ENCODE peak calls at places on chromosomes 12 and 14, in five cellular contexts. One of them, this sample, is unnamed.

GRCh38 chr12:4286228-4286627 is 12.7 kb downstream of the CCND2 start:
- DNase-seq in HepG2: no peak
- DNase-seq in K562: no peak
- DNase-seq in GM12892: no peak
- DNase-seq in SK-N-SH: no peak
- DNase-seq in this sample: no peak

GRCh38 chr14:69171569-69171968 is 18.6 kb upstream of the DCAF5 start:
- DNase-seq in HepG2: no peak
- DNase-seq in K562: no peak
- DNase-seq in GM12892: no peak
- DNase-seq in SK-N-SH: no peak
- DNase-seq in this sample: no peak

GRCh38 chr14:96145116-96145864 is 59.3 kb upstream of the BDKRB2 start:
- DNase-seq in HepG2: no peak
- DNase-seq in K562: no peak
- DNase-seq in GM12892: no peak
- DNase-seq in SK-N-SH: no peak
- DNase-seq in this sample: no peak

GRCh38 chr12:85923767-85924331 is 49.8 kb downstream of the NTS start:
- DNase-seq in HepG2: no peak
- DNase-seq in K562: peak
- DNase-seq in GM12892: no peak
- DNase-seq in SK-N-SH: peak
- DNase-seq in this sample: no peak

GRCh38 chr12:6604254-6605029 is 2.7 kb downstream of the CHD4 start:
- DNase-seq in HepG2: no peak
- DNase-seq in K562: no peak
- DNase-seq in GM12892: no peak
- DNase-seq in SK-N-SH: no peak
- DNase-seq in this sample: no peak

GRCh38 chr14:25516838-25517237 is 466.9 kb upstream of the STXBP6 start:
- DNase-seq in HepG2: no peak
- DNase-seq in K562: no peak
- DNase-seq in GM12892: no peak
- DNase-seq in SK-N-SH: peak
- DNase-seq in this sample: no peak

GRCh38 chr12:119334459-119335170 is at the start of gene CCDC60:
- DNase-seq in HepG2: no peak
- DNase-seq in K562: peak
- DNase-seq in GM12892: no peak
- DNase-seq in SK-N-SH: no peak
- DNase-seq in this sample: no peak

GRCh38 chr14:88908216-88908615 is 83.8 kb downstream of the TTC8 start:
- DNase-seq in HepG2: no peak
- DNase-seq in K562: no peak
- DNase-seq in GM12892: no peak
- DNase-seq in SK-N-SH: no peak
- DNase-seq in this sample: no peak

GRCh38 chr12:65634626-65635331 is 189.5 kb upstream of the HMGA2 start:
- DNase-seq in HepG2: peak
- DNase-seq in K562: no peak
- DNase-seq in GM12892: no peak
- DNase-seq in SK-N-SH: no peak
- DNase-seq in this sample: no peak

GRCh38 chr12:75568801-75569200 is 57.4 kb upstream of the KRR1 start:
- DNase-seq in HepG2: no peak
- DNase-seq in K562: no peak
- DNase-seq in GM12892: no peak
- DNase-seq in SK-N-SH: no peak
- DNase-seq in this sample: no peak

GRCh38 chr14:105853089-105853906 is 326.9 kb downstream of the TMEM121 start:
- DNase-seq in HepG2: no peak
- DNase-seq in K562: no peak
- DNase-seq in GM12892: no peak
- DNase-seq in SK-N-SH: peak
- DNase-seq in this sample: no peak

GRCh38 chr12:47509398-47509851 is 196.4 kb downstream of the RPAP3 start:
- DNase-seq in HepG2: no peak
- DNase-seq in K562: no peak
- DNase-seq in GM12892: no peak
- DNase-seq in SK-N-SH: no peak
- DNase-seq in this sample: no peak

GRCh38 chr12:29578731-29579130 is 81.2 kb upstream of the OVCH1 start:
- DNase-seq in HepG2: no peak
- DNase-seq in K562: no peak
- DNase-seq in GM12892: no peak
- DNase-seq in SK-N-SH: no peak
- DNase-seq in this sample: no peak

GRCh38 chr14:20376071-20376588 is 32.7 kb downstream of the PARP2 start:
- DNase-seq in HepG2: peak
- DNase-seq in K562: no peak
- DNase-seq in GM12892: no peak
- DNase-seq in SK-N-SH: no peak
- DNase-seq in this sample: no peak

GRCh38 chr12:95820096-95820703 is 29.6 kb upstream of the NTN4 start:
- DNase-seq in HepG2: peak
- DNase-seq in K562: peak
- DNase-seq in GM12892: no peak
- DNase-seq in SK-N-SH: peak
- DNase-seq in this sample: no peak

GRCh38 chr12:7127916-7128626 is 618 bp downstream of the RBP5 start:
- DNase-seq in HepG2: peak
- DNase-seq in K562: no peak
- DNase-seq in GM12892: no peak
- DNase-seq in SK-N-SH: no peak
- DNase-seq in this sample: no peak

GRCh38 chr14:94599656-94600004 is 12.6 kb upstream of the SERPINA3 start:
- DNase-seq in HepG2: no peak
- DNase-seq in K562: no peak
- DNase-seq in GM12892: no peak
- DNase-seq in SK-N-SH: no peak
- DNase-seq in this sample: no peak

GRCh38 chr14:68307769-68308168 is 485.1 kb downstream of the ZFP36L1 start:
- DNase-seq in HepG2: no peak
- DNase-seq in K562: no peak
- DNase-seq in GM12892: no peak
- DNase-seq in SK-N-SH: no peak
- DNase-seq in this sample: no peak

GRCh38 chr12:30847259-30847658 is 79.3 kb upstream of the TSPAN11 start:
- DNase-seq in HepG2: peak
- DNase-seq in K562: peak
- DNase-seq in GM12892: no peak
- DNase-seq in SK-N-SH: peak
- DNase-seq in this sample: no peak

GRCh38 chr12:8844665-8845064 is 22.2 kb downstream of the A2ML1 start:
- DNase-seq in HepG2: peak
- DNase-seq in K562: peak
- DNase-seq in GM12892: no peak
- DNase-seq in SK-N-SH: peak
- DNase-seq in this sample: no peak

DNA sequence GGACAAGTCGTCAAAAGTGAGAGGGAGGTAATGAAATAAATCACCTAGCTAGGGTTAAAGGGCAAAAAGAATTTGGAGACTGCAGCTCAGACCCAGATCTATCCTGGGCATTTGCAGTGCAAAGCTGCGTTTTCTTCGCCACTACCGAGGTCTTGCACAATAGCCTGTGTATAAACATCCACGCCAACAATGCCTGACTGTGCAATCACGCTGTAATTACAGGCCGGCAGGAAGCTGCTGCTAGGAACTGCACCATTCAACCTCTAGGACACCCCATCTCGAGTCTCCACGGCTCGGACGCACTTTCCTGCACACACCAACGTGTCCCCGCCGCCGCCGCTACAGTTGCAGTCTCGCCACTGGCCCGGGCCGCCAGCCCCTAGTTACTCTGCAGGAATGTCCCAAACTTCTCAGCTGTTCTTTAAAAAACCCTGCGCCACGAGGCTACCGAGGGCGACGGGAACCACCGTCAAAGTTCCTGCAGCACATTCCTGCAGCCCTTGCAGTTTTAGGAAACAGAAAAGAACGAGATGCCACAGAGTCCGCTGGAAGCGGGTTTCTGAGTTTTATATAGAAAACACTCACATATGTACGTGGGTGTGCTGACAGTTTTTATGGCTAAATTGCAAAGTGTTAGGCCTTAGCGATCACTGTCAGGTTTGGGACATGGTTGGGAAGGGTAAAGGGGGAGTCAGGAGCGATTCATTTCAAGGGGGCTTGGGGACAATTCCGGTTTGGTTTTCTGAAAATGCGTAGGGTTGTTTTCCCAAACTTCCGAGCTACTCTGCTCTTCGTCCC is 65.6 kb upstream of the PTGR2 start:
- DNase-seq in HepG2: peak
- DNase-seq in K562: peak
- DNase-seq in GM12892: no peak
- DNase-seq in SK-N-SH: peak
- DNase-seq in this sample: no peak
- TF ChIP-seq TAF1 in HepG2: peak
- TF ChIP-seq TAF1 in K562: peak
- TF ChIP-seq TAF1 in GM12892: peak
- TF ChIP-seq TAF1 in SK-N-SH: no peak
- TF ChIP-seq TAF1 in this sample: peak

DNA sequence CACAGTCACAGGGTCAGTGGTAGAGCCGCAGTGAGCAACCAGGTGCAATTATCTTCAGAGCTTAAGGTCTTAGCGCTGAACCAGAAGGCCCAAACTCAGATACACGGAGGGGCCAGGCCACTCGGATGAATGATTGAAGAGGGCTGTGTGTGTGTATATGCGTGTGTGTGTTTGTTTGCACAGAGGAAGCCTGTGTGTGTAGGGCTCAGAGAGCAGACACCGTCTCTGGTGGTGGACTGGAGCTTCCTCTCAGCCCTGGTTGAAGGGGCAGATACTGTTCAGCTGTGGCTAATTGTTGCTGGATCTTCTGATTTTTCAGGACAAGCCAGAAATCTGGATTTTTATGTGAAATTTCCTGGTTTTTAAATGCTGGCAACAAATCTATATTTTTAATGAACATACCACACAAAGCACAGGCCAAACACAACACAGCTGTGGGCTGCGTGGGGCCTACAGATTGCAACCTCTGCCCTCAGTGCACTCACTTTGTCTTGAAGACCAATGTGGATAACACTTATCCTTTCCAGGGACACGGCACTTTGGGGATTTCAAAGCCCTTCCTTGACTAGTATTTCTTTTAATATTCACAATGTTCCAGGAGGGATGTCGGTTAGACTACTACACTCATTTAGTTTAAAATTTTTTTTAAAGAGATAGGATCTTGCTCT is 94.4 kb upstream of the NRXN3 start:
- DNase-seq in HepG2: peak
- DNase-seq in K562: no peak
- DNase-seq in GM12892: no peak
- DNase-seq in SK-N-SH: no peak
- DNase-seq in this sample: no peak
- TF ChIP-seq TAF1 in HepG2: no peak
- TF ChIP-seq TAF1 in K562: no peak
- TF ChIP-seq TAF1 in GM12892: no peak
- TF ChIP-seq TAF1 in SK-N-SH: no peak
- TF ChIP-seq TAF1 in this sample: no peak

GRCh38 chr12:49825360-49825970 is 2.7 kb downstream of the NCKAP5L start:
- DNase-seq in HepG2: no peak
- DNase-seq in K562: no peak
- DNase-seq in GM12892: no peak
- DNase-seq in SK-N-SH: no peak
- DNase-seq in this sample: no peak
- TF ChIP-seq TAF1 in HepG2: no peak
- TF ChIP-seq TAF1 in K562: no peak
- TF ChIP-seq TAF1 in GM12892: no peak
- TF ChIP-seq TAF1 in SK-N-SH: no peak
- TF ChIP-seq TAF1 in this sample: no peak

DNA sequence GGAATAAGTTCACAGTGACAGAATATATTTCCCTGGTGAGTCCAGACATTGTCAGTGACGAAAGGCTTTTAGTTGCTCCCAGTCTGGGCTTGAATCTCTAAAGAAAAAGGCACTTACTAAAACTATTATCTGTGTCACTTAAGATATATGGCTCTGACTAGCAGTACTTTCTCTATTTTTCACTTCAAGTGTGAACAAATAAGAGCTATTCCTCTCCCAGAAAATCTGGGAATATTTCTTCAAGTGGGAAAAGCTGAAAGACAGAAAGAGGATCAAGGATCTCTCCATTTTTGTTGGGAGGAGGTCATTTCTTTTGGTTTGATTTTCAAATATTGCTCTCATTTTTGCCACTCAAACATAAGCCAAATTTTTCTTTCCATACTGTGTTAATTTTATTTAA is 1262.2 kb upstream of the USP15 start:
- DNase-seq in HepG2: no peak
- DNase-seq in K562: no peak
- DNase-seq in GM12892: no peak
- DNase-seq in SK-N-SH: no peak
- DNase-seq in this sample: no peak
- TF ChIP-seq TAF1 in HepG2: no peak
- TF ChIP-seq TAF1 in K562: no peak
- TF ChIP-seq TAF1 in GM12892: no peak
- TF ChIP-seq TAF1 in SK-N-SH: no peak
- TF ChIP-seq TAF1 in this sample: no peak

This sample was measured in GM12891.